ENCODE peak calls at places on chromosomes 12 and 14, in seven cellular contexts. One of them, this sample, is unnamed.

GRCh38 chr14:24984846-24985589 is 64.9 kb downstream of the STXBP6 start:
- DNase-seq in epithelial cell of esophagus: no peak
- DNase-seq in ovary: no peak
- DNase-seq in AG04449: no peak
- DNase-seq in GM13976: no peak
- DNase-seq in WTC11: no peak
- DNase-seq in lower leg skin: no peak
- DNase-seq in this sample: no peak

GRCh38 chr14:100547633-100548294 is 39.5 kb downstream of the BEGAIN start:
- DNase-seq in ovary: peak
- DNase-seq in AG04449: no peak
- DNase-seq in lower leg skin: peak
- DNase-seq in epithelial cell of esophagus: no peak
- DNase-seq in GM13976: no peak
- DNase-seq in WTC11: no peak
- DNase-seq in this sample: no peak

GRCh38 chr14:85463512-85463911 is 66.4 kb upstream of the FLRT2 start:
- DNase-seq in AG04449: no peak
- DNase-seq in ovary: no peak
- DNase-seq in WTC11: no peak
- DNase-seq in lower leg skin: peak
- DNase-seq in epithelial cell of esophagus: peak
- DNase-seq in GM13976: no peak
- DNase-seq in this sample: no peak

GRCh38 chr12:78864483-78865296 is at the start of gene SYT1:
- DNase-seq in WTC11: peak
- DNase-seq in ovary: peak
- DNase-seq in epithelial cell of esophagus: peak
- DNase-seq in lower leg skin: no peak
- DNase-seq in GM13976: peak
- DNase-seq in AG04449: no peak
- DNase-seq in this sample: no peak

GRCh38 chr12:49562831-49563230 is 5.1 kb downstream of the MCRS1 start:
- DNase-seq in lower leg skin: no peak
- DNase-seq in AG04449: no peak
- DNase-seq in epithelial cell of esophagus: no peak
- DNase-seq in WTC11: no peak
- DNase-seq in GM13976: no peak
- DNase-seq in ovary: no peak
- DNase-seq in this sample: no peak

GRCh38 chr14:69244946-69245345 is 15.0 kb upstream of the GALNT16 start:
- DNase-seq in AG04449: no peak
- DNase-seq in ovary: no peak
- DNase-seq in GM13976: no peak
- DNase-seq in epithelial cell of esophagus: no peak
- DNase-seq in WTC11: no peak
- DNase-seq in lower leg skin: no peak
- DNase-seq in this sample: no peak

GRCh38 chr12:52945389-52946232 is 3.3 kb upstream of the KRT18 start:
- DNase-seq in epithelial cell of esophagus: peak
- DNase-seq in AG04449: peak
- DNase-seq in WTC11: peak
- DNase-seq in lower leg skin: no peak
- DNase-seq in ovary: no peak
- DNase-seq in GM13976: no peak
- DNase-seq in this sample: no peak

GRCh38 chr12:3684449-3685051 is 68.4 kb downstream of the CRACR2A start:
- DNase-seq in epithelial cell of esophagus: peak
- DNase-seq in GM13976: no peak
- DNase-seq in AG04449: no peak
- DNase-seq in lower leg skin: no peak
- DNase-seq in ovary: no peak
- DNase-seq in WTC11: no peak
- DNase-seq in this sample: no peak

GRCh38 chr14:20848955-20849570 is 42.1 kb upstream of the RNASE3 start:
- DNase-seq in WTC11: no peak
- DNase-seq in lower leg skin: no peak
- DNase-seq in ovary: no peak
- DNase-seq in epithelial cell of esophagus: no peak
- DNase-seq in AG04449: no peak
- DNase-seq in GM13976: no peak
- DNase-seq in this sample: no peak

GRCh38 chr12:75964150-75964549 is 67.4 kb downstream of the PHLDA1 start:
- DNase-seq in epithelial cell of esophagus: peak
- DNase-seq in lower leg skin: no peak
- DNase-seq in GM13976: peak
- DNase-seq in AG04449: no peak
- DNase-seq in ovary: no peak
- DNase-seq in WTC11: no peak
- DNase-seq in this sample: no peak

GRCh38 chr14:89619616-89620273 is 202.7 kb upstream of the FOXN3 start:
- DNase-seq in GM13976: no peak
- DNase-seq in AG04449: no peak
- DNase-seq in lower leg skin: no peak
- DNase-seq in epithelial cell of esophagus: no peak
- DNase-seq in ovary: no peak
- DNase-seq in WTC11: no peak
- DNase-seq in this sample: no peak

GRCh38 chr14:63543826-63544320 is 696 bp upstream of the PPP2R5E start:
- DNase-seq in WTC11: no peak
- DNase-seq in ovary: no peak
- DNase-seq in AG04449: no peak
- DNase-seq in GM13976: no peak
- DNase-seq in epithelial cell of esophagus: peak
- DNase-seq in lower leg skin: no peak
- DNase-seq in this sample: no peak

GRCh38 chr12:1947081-1947480 is 28.6 kb upstream of the CACNA2D4 start:
- DNase-seq in AG04449: peak
- DNase-seq in GM13976: no peak
- DNase-seq in lower leg skin: no peak
- DNase-seq in WTC11: no peak
- DNase-seq in epithelial cell of esophagus: no peak
- DNase-seq in ovary: no peak
- DNase-seq in this sample: no peak

GRCh38 chr12:50110762-50111416 is 1.1 kb upstream of the COX14 start:
- DNase-seq in GM13976: peak
- DNase-seq in lower leg skin: peak
- DNase-seq in AG04449: no peak
- DNase-seq in epithelial cell of esophagus: peak
- DNase-seq in WTC11: peak
- DNase-seq in ovary: peak
- DNase-seq in this sample: no peak

GRCh38 chr14:31159682-31160296 is 47.8 kb downstream of the HECTD1 start:
- DNase-seq in lower leg skin: no peak
- DNase-seq in epithelial cell of esophagus: no peak
- DNase-seq in ovary: no peak
- DNase-seq in GM13976: no peak
- DNase-seq in AG04449: no peak
- DNase-seq in WTC11: no peak
- DNase-seq in this sample: no peak

GRCh38 chr12:48084066-48084465 is 21.8 kb downstream of the SENP1 start:
- DNase-seq in AG04449: no peak
- DNase-seq in GM13976: no peak
- DNase-seq in lower leg skin: no peak
- DNase-seq in ovary: no peak
- DNase-seq in epithelial cell of esophagus: no peak
- DNase-seq in WTC11: no peak
- DNase-seq in this sample: no peak
- TF ChIP-seq CTCF in AG04449: no peak
- TF ChIP-seq CTCF in GM13976: no peak
- TF ChIP-seq CTCF in lower leg skin: no peak
- TF ChIP-seq CTCF in ovary: peak
- TF ChIP-seq CTCF in epithelial cell of esophagus: peak
- TF ChIP-seq CTCF in WTC11: no peak
- TF ChIP-seq CTCF in this sample: no peak

GRCh38 chr12:17079251-17079909 is 473.4 kb upstream of the LMO3 start:
- DNase-seq in epithelial cell of esophagus: peak
- DNase-seq in ovary: no peak
- DNase-seq in GM13976: no peak
- DNase-seq in WTC11: no peak
- DNase-seq in lower leg skin: no peak
- DNase-seq in AG04449: no peak
- DNase-seq in this sample: no peak
- TF ChIP-seq CTCF in epithelial cell of esophagus: no peak
- TF ChIP-seq CTCF in ovary: no peak
- TF ChIP-seq CTCF in GM13976: no peak
- TF ChIP-seq CTCF in WTC11: no peak
- TF ChIP-seq CTCF in lower leg skin: no peak
- TF ChIP-seq CTCF in AG04449: no peak
- TF ChIP-seq CTCF in this sample: no peak

GRCh38 chr12:113889076-113889475 is 77.0 kb downstream of the RBM19 start:
- DNase-seq in AG04449: no peak
- DNase-seq in ovary: no peak
- DNase-seq in epithelial cell of esophagus: no peak
- DNase-seq in WTC11: no peak
- DNase-seq in lower leg skin: no peak
- DNase-seq in GM13976: no peak
- DNase-seq in this sample: no peak
- TF ChIP-seq CTCF in AG04449: peak
- TF ChIP-seq CTCF in ovary: no peak
- TF ChIP-seq CTCF in epithelial cell of esophagus: peak
- TF ChIP-seq CTCF in WTC11: no peak
- TF ChIP-seq CTCF in lower leg skin: no peak
- TF ChIP-seq CTCF in GM13976: no peak
- TF ChIP-seq CTCF in this sample: no peak

DNA sequence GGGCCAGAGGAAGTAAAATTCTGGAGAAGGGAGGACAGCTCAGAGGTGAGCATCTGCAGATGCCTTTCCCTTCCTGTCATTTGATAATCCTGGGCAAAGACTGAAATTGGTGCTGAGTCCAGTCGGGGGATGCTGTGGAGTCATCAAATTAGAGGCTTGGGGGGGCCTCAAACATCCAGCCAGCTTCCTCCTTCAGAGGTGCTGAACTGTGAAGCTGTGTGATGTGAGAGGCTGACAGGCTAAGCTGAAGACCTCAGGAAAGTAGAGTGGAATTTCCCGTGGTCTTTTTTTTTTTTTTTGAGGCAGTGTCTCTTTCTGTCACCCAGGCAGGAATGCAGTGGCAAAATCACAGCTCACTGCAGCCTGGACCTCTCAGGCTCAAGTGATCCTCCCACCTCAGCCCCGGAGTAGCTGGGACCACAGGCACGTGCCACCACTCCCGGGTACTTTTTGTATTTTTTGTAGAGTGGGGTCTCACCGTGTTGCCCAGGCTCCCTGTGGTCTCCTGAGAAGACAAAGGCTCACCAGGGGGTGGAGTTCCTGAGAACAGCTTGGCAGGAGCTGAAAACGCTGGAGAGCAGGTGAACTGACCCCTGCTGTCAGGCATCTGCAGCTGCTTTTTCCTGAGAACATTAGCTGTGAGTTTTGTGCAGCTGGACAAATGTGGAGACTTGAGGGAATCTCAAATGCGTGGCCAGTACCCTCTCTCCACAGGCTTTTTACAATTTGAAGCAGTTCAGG is 6.1 kb upstream of the TCL1B start:
- DNase-seq in ovary: no peak
- DNase-seq in WTC11: no peak
- DNase-seq in AG04449: no peak
- DNase-seq in epithelial cell of esophagus: no peak
- DNase-seq in GM13976: peak
- DNase-seq in lower leg skin: no peak
- DNase-seq in this sample: no peak
- TF ChIP-seq CTCF in ovary: no peak
- TF ChIP-seq CTCF in WTC11: no peak
- TF ChIP-seq CTCF in AG04449: no peak
- TF ChIP-seq CTCF in epithelial cell of esophagus: no peak
- TF ChIP-seq CTCF in GM13976: peak
- TF ChIP-seq CTCF in lower leg skin: no peak
- TF ChIP-seq CTCF in this sample: no peak

GRCh38 chr12:39610626-39611025 is 9.0 kb downstream of the ABCD2 start:
- DNase-seq in AG04449: no peak
- DNase-seq in ovary: no peak
- DNase-seq in lower leg skin: no peak
- DNase-seq in epithelial cell of esophagus: no peak
- DNase-seq in WTC11: no peak
- DNase-seq in GM13976: no peak
- DNase-seq in this sample: no peak
- TF ChIP-seq CTCF in AG04449: no peak
- TF ChIP-seq CTCF in ovary: no peak
- TF ChIP-seq CTCF in lower leg skin: no peak
- TF ChIP-seq CTCF in epithelial cell of esophagus: no peak
- TF ChIP-seq CTCF in WTC11: no peak
- TF ChIP-seq CTCF in GM13976: no peak
- TF ChIP-seq CTCF in this sample: no peak